ENCODE peak calls at places on chromosomes 16 and 17, in six cellular contexts. One of them, this sample, is unnamed. For H3K4me1, the result is how much of the 10 kb centered on the place peaks cover.

GRCh38 chr16:70700101-70701020 is 14.5 kb upstream of the MTSS2 start:
- DNase-seq in K562: no peak
- DNase-seq in endothelial cell of umbilical vein: no peak
- DNase-seq in HCT116: no peak
- DNase-seq in GM23338: no peak
- DNase-seq in H1: no peak
- DNase-seq in this sample: no peak

GRCh38 chr17:17839792-17840707 is 3.3 kb upstream of the SREBF1 start:
- DNase-seq in K562: peak
- DNase-seq in endothelial cell of umbilical vein: peak
- DNase-seq in HCT116: peak
- DNase-seq in GM23338: peak
- DNase-seq in H1: peak
- DNase-seq in this sample: peak

GRCh38 chr17:70661342-70662222 is 492.2 kb downstream of the KCNJ2 start:
- DNase-seq in K562: no peak
- DNase-seq in endothelial cell of umbilical vein: no peak
- DNase-seq in HCT116: no peak
- DNase-seq in GM23338: no peak
- DNase-seq in H1: no peak
- DNase-seq in this sample: peak

GRCh38 chr16:19102187-19102872 is 11.4 kb upstream of the ITPRIPL2 start:
- DNase-seq in K562: no peak
- DNase-seq in endothelial cell of umbilical vein: no peak
- DNase-seq in HCT116: no peak
- DNase-seq in GM23338: no peak
- DNase-seq in H1: no peak
- DNase-seq in this sample: no peak

GRCh38 chr16:62741692-62742091 is 705.5 kb upstream of the CDH8 start:
- DNase-seq in K562: no peak
- DNase-seq in endothelial cell of umbilical vein: no peak
- DNase-seq in HCT116: no peak
- DNase-seq in GM23338: no peak
- DNase-seq in H1: no peak
- DNase-seq in this sample: no peak

GRCh38 chr17:31690118-31690517 is 168.9 kb downstream of the COPRS start:
- DNase-seq in K562: no peak
- DNase-seq in endothelial cell of umbilical vein: no peak
- DNase-seq in HCT116: no peak
- DNase-seq in GM23338: no peak
- DNase-seq in H1: no peak
- DNase-seq in this sample: no peak

GRCh38 chr16:976389-976931 is 5.1 kb upstream of the SOX8 start:
- DNase-seq in K562: peak
- DNase-seq in endothelial cell of umbilical vein: no peak
- DNase-seq in HCT116: no peak
- DNase-seq in GM23338: no peak
- DNase-seq in H1: no peak
- DNase-seq in this sample: no peak

GRCh38 chr16:88333645-88334516 is 48.9 kb upstream of the ZNF469 start:
- DNase-seq in K562: no peak
- DNase-seq in endothelial cell of umbilical vein: no peak
- DNase-seq in HCT116: no peak
- DNase-seq in GM23338: no peak
- DNase-seq in H1: no peak
- DNase-seq in this sample: no peak

GRCh38 chr17:82942166-82943130 is 102.6 kb upstream of the ZNF750 start:
- DNase-seq in K562: no peak
- DNase-seq in endothelial cell of umbilical vein: no peak
- DNase-seq in HCT116: no peak
- DNase-seq in GM23338: no peak
- DNase-seq in H1: no peak
- DNase-seq in this sample: peak

GRCh38 chr17:13594310-13594709 is 7.4 kb downstream of the HS3ST3A1 start:
- DNase-seq in K562: no peak
- DNase-seq in endothelial cell of umbilical vein: no peak
- DNase-seq in HCT116: no peak
- DNase-seq in GM23338: peak
- DNase-seq in H1: no peak
- DNase-seq in this sample: no peak

GRCh38 chr16:55622930-55623561 is 32.7 kb upstream of the SLC6A2 start:
- DNase-seq in K562: peak
- DNase-seq in endothelial cell of umbilical vein: no peak
- DNase-seq in HCT116: peak
- DNase-seq in GM23338: peak
- DNase-seq in H1: peak
- DNase-seq in this sample: no peak

GRCh38 chr17:45050680-45051059 is 762 bp downstream of the DCAKD start:
- DNase-seq in K562: peak
- DNase-seq in endothelial cell of umbilical vein: peak
- DNase-seq in HCT116: no peak
- DNase-seq in GM23338: peak
- DNase-seq in H1: no peak
- DNase-seq in this sample: peak

GRCh38 chr16:13992322-13992721 is 72.4 kb downstream of the ERCC4 start:
- DNase-seq in K562: no peak
- DNase-seq in endothelial cell of umbilical vein: no peak
- DNase-seq in HCT116: no peak
- DNase-seq in GM23338: no peak
- DNase-seq in H1: no peak
- DNase-seq in this sample: no peak

GRCh38 chr17:57068222-57068658 is 16.8 kb upstream of the AKAP1 start:
- DNase-seq in K562: peak
- DNase-seq in endothelial cell of umbilical vein: no peak
- DNase-seq in HCT116: no peak
- DNase-seq in GM23338: peak
- DNase-seq in H1: no peak
- DNase-seq in this sample: no peak

GRCh38 chr17:47733047-47733413 is at the start of gene TBX21:
- DNase-seq in K562: peak
- DNase-seq in endothelial cell of umbilical vein: peak
- DNase-seq in HCT116: peak
- DNase-seq in GM23338: peak
- DNase-seq in H1: no peak
- DNase-seq in this sample: peak

GRCh38 chr17:81366648-81367047 is 28.6 kb upstream of the BAHCC1 start:
- DNase-seq in K562: no peak
- DNase-seq in endothelial cell of umbilical vein: no peak
- DNase-seq in HCT116: no peak
- DNase-seq in GM23338: no peak
- DNase-seq in H1: no peak
- DNase-seq in this sample: no peak

GRCh38 chr17:41625602-41626001 is 1.2 kb upstream of the KRT17 start:
- DNase-seq in K562: no peak
- DNase-seq in endothelial cell of umbilical vein: no peak
- DNase-seq in HCT116: no peak
- DNase-seq in GM23338: no peak
- DNase-seq in H1: no peak
- DNase-seq in this sample: no peak

GRCh38 chr17:15341966-15342365 is 569 bp upstream of the TEKT3 start:
- DNase-seq in K562: no peak
- DNase-seq in endothelial cell of umbilical vein: no peak
- DNase-seq in HCT116: no peak
- DNase-seq in GM23338: no peak
- DNase-seq in H1: no peak
- DNase-seq in this sample: no peak

GRCh38 chr16:5222770-5223169 is 125.2 kb upstream of the EEF2KMT start:
- DNase-seq in K562: no peak
- DNase-seq in endothelial cell of umbilical vein: no peak
- DNase-seq in HCT116: no peak
- DNase-seq in GM23338: no peak
- DNase-seq in H1: no peak
- DNase-seq in this sample: no peak

GRCh38 chr16:51236583-51236982 is 85.5 kb upstream of the SALL1 start:
- DNase-seq in K562: no peak
- DNase-seq in endothelial cell of umbilical vein: no peak
- DNase-seq in HCT116: no peak
- DNase-seq in GM23338: peak
- DNase-seq in H1: no peak
- DNase-seq in this sample: no peak

GRCh38 chr17:18248300-18248731 is 10.2 kb downstream of the FLII start:
- DNase-seq in K562: peak
- DNase-seq in endothelial cell of umbilical vein: peak
- DNase-seq in HCT116: no peak
- DNase-seq in GM23338: peak
- DNase-seq in H1: no peak
- DNase-seq in this sample: peak

DNA sequence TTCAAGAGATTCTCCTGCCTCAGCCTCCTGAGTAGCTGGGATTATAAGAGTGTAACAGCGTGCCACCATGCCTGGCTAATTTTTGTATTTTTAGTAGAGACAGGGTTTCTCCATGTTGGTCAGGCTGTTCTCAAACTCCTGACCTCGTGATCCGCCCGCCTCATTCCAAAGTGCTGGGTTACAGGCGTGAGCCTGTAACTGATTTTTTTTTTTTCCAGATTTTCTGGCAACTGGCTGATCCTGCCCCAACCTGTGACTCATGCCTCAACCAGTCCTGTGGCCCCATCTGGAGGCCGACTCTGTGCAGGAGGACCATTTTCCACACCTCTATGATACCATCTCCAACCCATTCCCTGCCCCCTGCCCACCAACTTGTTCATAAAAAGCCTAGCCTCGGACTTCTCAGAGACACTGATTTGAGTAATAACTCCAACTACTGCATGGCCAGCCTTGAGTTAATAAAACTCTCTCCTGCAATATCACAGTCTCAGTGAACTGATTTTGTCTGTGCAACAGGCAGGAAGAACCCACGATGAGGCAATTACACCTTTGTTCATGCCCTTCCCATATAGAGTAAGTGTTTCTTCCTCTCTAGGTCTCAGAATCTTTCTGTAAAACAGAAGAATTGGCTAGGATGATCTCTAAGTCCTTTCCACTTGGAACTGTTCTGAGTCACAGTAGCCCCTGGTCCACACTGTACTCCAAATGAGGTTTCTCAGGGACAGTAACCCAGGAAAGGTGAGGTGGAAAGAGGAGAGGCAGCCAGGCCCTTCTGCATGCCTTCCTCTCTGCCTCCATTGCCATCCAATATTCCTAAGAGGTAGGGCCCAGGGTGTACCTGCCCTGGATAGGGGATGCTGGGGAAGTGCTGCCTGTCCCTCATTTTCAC is 8.8 kb upstream of the CNOT1 start:
- DNase-seq in K562: peak
- DNase-seq in endothelial cell of umbilical vein: peak
- DNase-seq in HCT116: peak
- DNase-seq in GM23338: peak
- DNase-seq in H1: peak
- DNase-seq in this sample: peak
- TF ChIP-seq POLR2AphosphoS5 in K562: no peak
- TF ChIP-seq POLR2AphosphoS5 in endothelial cell of umbilical vein: no peak
- TF ChIP-seq POLR2AphosphoS5 in HCT116: no peak
- TF ChIP-seq POLR2AphosphoS5 in GM23338: no peak
- TF ChIP-seq POLR2AphosphoS5 in H1: no peak
- TF ChIP-seq POLR2AphosphoS5 in this sample: no peak

GRCh38 chr16:16057102-16057501 is 107.7 kb downstream of the ABCC1 start:
- DNase-seq in K562: no peak
- DNase-seq in endothelial cell of umbilical vein: no peak
- DNase-seq in HCT116: no peak
- DNase-seq in GM23338: no peak
- DNase-seq in H1: no peak
- DNase-seq in this sample: no peak
- H3K4me1 ChIP-seq in K562: under half
- H3K4me1 ChIP-seq in endothelial cell of umbilical vein: under half
- H3K4me1 ChIP-seq in HCT116: under half
- H3K4me1 ChIP-seq in GM23338: under half
- H3K4me1 ChIP-seq in H1: under half
- H3K4me1 ChIP-seq in this sample: under half

DNA sequence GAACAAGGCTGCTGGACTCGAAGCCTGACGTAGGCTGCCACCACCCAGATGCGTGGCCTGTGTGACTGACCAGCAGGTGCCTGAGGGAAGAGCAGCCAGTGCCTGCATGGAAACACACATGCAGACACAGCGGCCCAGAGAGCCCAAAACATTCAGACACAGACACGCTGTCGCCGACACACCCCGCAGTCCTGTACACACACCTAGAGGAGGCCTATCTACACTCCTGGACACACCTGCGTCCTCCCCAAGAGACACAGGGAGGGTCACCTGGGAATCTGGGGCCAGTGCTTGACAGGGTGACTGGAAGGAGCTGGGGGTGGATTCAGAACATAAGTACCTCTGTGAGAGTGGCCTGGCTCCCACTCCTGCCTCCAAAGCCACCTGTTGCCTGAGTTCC is 6.1 kb upstream of the TSPOAP1 start:
- DNase-seq in K562: no peak
- DNase-seq in endothelial cell of umbilical vein: no peak
- DNase-seq in HCT116: no peak
- DNase-seq in GM23338: no peak
- DNase-seq in H1: no peak
- DNase-seq in this sample: no peak
- H3K4me3 ChIP-seq in K562: peak
- H3K4me3 ChIP-seq in endothelial cell of umbilical vein: no peak
- H3K4me3 ChIP-seq in HCT116: no peak
- H3K4me3 ChIP-seq in GM23338: no peak
- H3K4me3 ChIP-seq in H1: no peak
- H3K4me3 ChIP-seq in this sample: no peak

DNA sequence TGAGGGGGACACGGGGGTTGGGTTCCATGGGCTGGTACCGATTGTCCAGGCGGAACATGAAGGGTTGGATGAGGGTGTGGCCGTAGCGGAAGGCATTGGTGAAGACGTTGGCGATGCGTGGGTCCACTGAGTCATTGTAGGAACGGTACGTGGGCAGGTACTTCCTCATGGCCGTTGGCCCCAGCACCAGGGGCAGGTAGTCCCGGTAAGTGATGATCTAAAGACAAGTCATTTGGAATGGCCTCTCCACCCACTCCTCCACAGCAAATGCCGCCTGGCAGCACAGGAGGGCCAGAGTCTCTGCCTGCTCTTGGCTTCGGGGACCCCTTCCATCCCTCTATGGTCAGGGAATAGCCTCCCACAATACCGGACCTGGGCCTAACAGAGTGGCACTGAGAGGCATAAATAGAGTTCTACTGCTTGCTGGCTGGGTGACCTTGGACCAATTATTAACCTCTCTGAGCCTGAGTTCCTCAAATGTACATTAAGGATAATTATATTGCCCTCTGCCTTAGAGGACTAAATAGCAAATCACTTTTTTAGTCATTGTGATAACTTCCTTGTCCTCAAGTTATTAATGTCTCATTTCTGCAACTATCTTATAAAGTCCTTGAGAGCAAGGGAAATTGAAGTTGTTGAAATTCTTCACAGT is 7.2 kb downstream of the MPO start:
- DNase-seq in K562: no peak
- DNase-seq in endothelial cell of umbilical vein: no peak
- DNase-seq in HCT116: no peak
- DNase-seq in GM23338: no peak
- DNase-seq in H1: no peak
- DNase-seq in this sample: no peak
- TF ChIP-seq POLR2AphosphoS5 in K562: no peak
- TF ChIP-seq POLR2AphosphoS5 in endothelial cell of umbilical vein: no peak
- TF ChIP-seq POLR2AphosphoS5 in HCT116: no peak
- TF ChIP-seq POLR2AphosphoS5 in GM23338: no peak
- TF ChIP-seq POLR2AphosphoS5 in H1: no peak
- TF ChIP-seq POLR2AphosphoS5 in this sample: no peak

This sample was measured in transverse colon.